ENCODE peak calls at places on chromosomes 13 and 19, in six cellular contexts. J is mammary epithelial cell, K is tibial artery, H is colonic mucosa, X is Panc1, L is HepG2. P is an unnamed sample.
A peak's percentile ranks its signal among the peaks of the same experiment; 100 is the strongest.

GRCh38 chr19:45774765-45775164 is 5.7 kb upstream of the SIX5 start:
- DNase-seq in J (no peak), K (no peak), H (peak; percentile 32), X (no peak), L (peak; percentile 63), P (no peak)

GRCh38 chr13:43804461-43805070 is 17.8 kb upstream of the ENOX1 start:
- DNase-seq in J (peak; percentile 64), K (no peak), H (peak; percentile 24), X (peak; percentile 30), L (peak; percentile 39), P (no peak)

GRCh38 chr13:96034662-96035061 is 18.5 kb downstream of the UGGT2 start:
- DNase-seq in J (no peak), K (no peak), H (no peak), X (no peak), L (no peak), P (no peak)

GRCh38 chr13:110546389-110546788 is 15.1 kb downstream of the RAB20 start:
- DNase-seq in J (no peak), K (no peak), H (no peak), X (no peak), L (no peak), P (no peak)

GRCh38 chr13:43232144-43232840 is 208.9 kb downstream of the DNAJC15 start:
- DNase-seq in J (no peak), K (no peak), H (no peak), X (no peak), L (no peak), P (no peak)

GRCh38 chr13:104253063-104253680 is 1187.0 kb upstream of the SLC10A2 start:
- DNase-seq in J (no peak), K (no peak), H (no peak), X (no peak), L (no peak), P (no peak)

GRCh38 chr19:54551293-54551692 is 22.3 kb upstream of the LILRA2 start:
- DNase-seq in J (no peak), K (no peak), H (no peak), X (no peak), L (no peak), P (no peak)

GRCh38 chr19:34499155-34499834 is 17.7 kb downstream of the WTIP start:
- DNase-seq in J (no peak), K (no peak), H (no peak), X (no peak), L (no peak), P (no peak)

GRCh38 chr19:45306522-45307027 is 16.1 kb downstream of the CKM start:
- DNase-seq in J (no peak), K (no peak), H (no peak), X (no peak), L (no peak), P (no peak)

GRCh38 chr19:57675881-57676280 is 5.9 kb upstream of the ZNF551 start:
- DNase-seq in J (no peak), K (no peak), H (no peak), X (no peak), L (no peak), P (no peak)

GRCh38 chr19:43778651-43779050 is 2.1 kb downstream of the KCNN4 start:
- DNase-seq in J (no peak), K (no peak), H (peak; percentile 54), X (no peak), L (no peak), P (no peak)

GRCh38 chr13:112748947-112749346 is 59.1 kb downstream of the ATP11A start:
- DNase-seq in J (no peak), K (no peak), H (no peak), X (no peak), L (no peak), P (no peak)

GRCh38 chr19:52138614-52139290 is 986 bp downstream of the ZNF616 start:
- DNase-seq in J (no peak), K (no peak), H (peak; percentile 34), X (no peak), L (peak; percentile 34), P (no peak)

GRCh38 chr19:29122185-29122584 is 90.8 kb downstream of the UQCRFS1 start:
- DNase-seq in J (no peak), K (peak; percentile 19), H (no peak), X (no peak), L (no peak), P (no peak)

GRCh38 chr19:17520865-17521264 is 9.4 kb downstream of the PGLS start:
- DNase-seq in J (no peak), K (no peak), H (no peak), X (no peak), L (no peak), P (no peak)

GRCh38 chr13:98143157-98143553 is 261 bp downstream of the FARP1 start:
- DNase-seq in J (no peak), K (peak; percentile 69), H (no peak), X (no peak), L (no peak), P (no peak)

GRCh38 chr13:46345866-46346265 is 41.2 kb downstream of the RUBCNL start:
- DNase-seq in J (no peak), K (no peak), H (no peak), X (no peak), L (no peak), P (no peak)

GRCh38 chr13:110398564-110399507 is 91.8 kb downstream of the COL4A2 start:
- DNase-seq in J (no peak), K (no peak), H (no peak), X (no peak), L (no peak), P (no peak)

GRCh38 chr13:97568850-97569249 is 134.9 kb downstream of the RAP2A start:
- DNase-seq in J (no peak), K (no peak), H (peak; percentile 30), X (no peak), L (no peak), P (no peak)

GRCh38 chr13:79662882-79663281 is 181.9 kb downstream of the NDFIP2 start:
- DNase-seq in J (no peak), K (no peak), H (peak; percentile 21), X (no peak), L (no peak), P (no peak)

DNA sequence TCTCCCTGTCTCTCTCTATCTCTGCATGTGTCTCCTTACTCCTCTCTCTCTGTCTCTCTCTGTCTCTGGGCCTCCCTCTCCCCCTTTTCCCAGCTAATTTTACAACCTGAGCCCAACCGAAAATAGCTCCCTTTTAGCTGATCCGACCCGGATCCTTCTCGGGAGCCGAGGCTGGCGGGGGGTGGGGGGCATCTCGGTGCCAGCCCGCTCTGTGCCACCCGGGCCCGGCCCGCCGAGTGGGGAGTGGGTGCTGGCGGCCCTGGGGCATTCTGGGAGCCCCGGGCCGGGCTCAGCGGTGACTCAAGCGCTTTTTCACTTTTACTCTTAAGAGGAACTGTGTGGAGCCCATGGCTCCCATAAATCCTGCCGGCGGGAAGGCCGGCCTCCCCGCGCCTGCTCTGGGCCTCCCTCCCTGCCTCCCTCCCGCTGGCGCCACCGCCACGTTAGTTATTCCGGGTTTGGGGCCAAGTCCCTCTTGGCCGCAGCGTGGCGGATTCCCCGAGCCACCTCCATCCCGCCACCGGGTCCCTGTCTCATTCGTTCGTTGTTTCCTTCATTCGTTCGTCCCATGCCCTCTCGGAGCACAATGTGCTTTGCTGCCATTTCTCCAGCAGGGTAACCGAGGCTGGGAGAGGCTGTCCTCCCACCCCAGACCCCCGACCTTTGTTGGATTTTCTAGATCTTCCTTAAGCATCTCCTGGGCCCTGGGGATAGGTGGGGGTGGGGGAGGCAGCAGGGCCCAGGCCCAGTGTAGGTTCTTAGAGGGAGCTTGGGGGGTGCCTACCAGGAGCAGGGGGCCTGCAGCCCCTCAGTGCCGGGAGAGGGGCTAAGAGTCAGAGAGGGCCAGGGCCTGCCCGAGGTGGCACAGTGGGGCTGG is 3.2 kb downstream of the NFIC start:
- DNase-seq in J (peak; percentile 56), K (peak; percentile 92), H (peak; percentile 47), X (no peak), L (no peak), P (no peak)
- H3K27me3 ChIP-seq in J (no peaks in the 10 kb centered on the region), K (no peaks in the 10 kb centered on the region), H (no peaks in the 10 kb centered on the region), X (no peaks in the 10 kb centered on the region), L (no peaks in the 10 kb centered on the region), P (no peaks in the 10 kb centered on the region)

GRCh38 chr19:13013649-13014048 is 18.4 kb downstream of the NFIX start:
- DNase-seq in J (no peak), K (no peak), H (no peak), X (no peak), L (no peak), P (no peak)

GRCh38 chr19:13010992-13011652 is 15.8 kb downstream of the NFIX start:
- DNase-seq in J (no peak), K (no peak), H (no peak), X (no peak), L (no peak), P (no peak)

GRCh38 chr19:13012690-13013608 is 17.7 kb downstream of the NFIX start:
- DNase-seq in J (peak; percentile 71), K (peak; percentile 90), H (peak; percentile 85), X (no peak), L (peak; percentile 52), P (no peak)

GRCh38 chr19:13011653-13012389 is 16.5 kb downstream of the NFIX start:
- DNase-seq in J (no peak), K (no peak), H (no peak), X (no peak), L (no peak), P (no peak)

DNA sequence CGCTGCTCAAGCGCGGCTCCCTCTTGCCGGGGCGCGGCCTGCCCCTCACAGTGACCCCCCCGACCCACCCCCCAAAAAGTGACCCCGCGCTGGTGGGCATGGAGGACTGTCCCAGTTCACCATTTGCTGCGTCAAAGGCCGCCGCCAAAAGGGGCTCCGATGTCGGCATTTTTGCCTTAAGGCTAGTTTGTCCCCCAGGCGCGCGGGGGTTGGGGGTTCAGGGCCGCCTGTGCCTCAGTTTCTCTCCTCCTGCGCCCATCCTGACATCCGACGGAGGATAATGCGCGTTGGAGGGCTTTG is 17.1 kb downstream of the NFIX start:
- DNase-seq in J (no peak), K (no peak), H (no peak), X (no peak), L (no peak), P (no peak)
- H3K4me3 ChIP-seq in J (peak overlapping the region; percentile 51), K (peak overlapping the region; percentile 44), H (no peak overlapping the region), X (no peak overlapping the region), L (no peak overlapping the region), P (peak overlapping the region; percentile 6)

DNA sequence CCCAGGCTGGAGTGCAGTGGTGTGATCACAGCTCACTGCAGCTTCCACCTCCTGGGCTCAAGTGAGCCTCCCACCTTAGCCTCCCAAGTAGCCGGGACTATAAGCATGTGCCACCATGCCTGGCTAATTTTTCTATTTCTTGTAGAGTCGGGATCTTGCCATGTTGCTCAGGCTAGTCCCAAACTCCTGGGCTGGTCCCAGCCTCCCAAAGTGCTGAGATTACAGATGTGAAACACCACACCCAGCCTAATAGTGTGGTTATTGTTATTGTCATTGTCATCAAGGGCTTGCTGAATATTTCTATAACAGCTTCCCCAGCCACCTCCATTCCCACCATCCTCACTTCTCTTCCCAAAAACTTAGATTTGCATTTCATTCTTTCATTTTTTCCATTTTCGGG is 2.8 kb downstream of the OR2Z1 start:
- DNase-seq in J (no peak), K (no peak), H (no peak), X (no peak), L (no peak), P (no peak)
- H3K27me3 ChIP-seq in J (no peaks in the 10 kb centered on the region), K (no peaks in the 10 kb centered on the region), H (no peaks in the 10 kb centered on the region), X (no peaks in the 10 kb centered on the region), L (no peaks in the 10 kb centered on the region), P (no peaks in the 10 kb centered on the region)

DNA sequence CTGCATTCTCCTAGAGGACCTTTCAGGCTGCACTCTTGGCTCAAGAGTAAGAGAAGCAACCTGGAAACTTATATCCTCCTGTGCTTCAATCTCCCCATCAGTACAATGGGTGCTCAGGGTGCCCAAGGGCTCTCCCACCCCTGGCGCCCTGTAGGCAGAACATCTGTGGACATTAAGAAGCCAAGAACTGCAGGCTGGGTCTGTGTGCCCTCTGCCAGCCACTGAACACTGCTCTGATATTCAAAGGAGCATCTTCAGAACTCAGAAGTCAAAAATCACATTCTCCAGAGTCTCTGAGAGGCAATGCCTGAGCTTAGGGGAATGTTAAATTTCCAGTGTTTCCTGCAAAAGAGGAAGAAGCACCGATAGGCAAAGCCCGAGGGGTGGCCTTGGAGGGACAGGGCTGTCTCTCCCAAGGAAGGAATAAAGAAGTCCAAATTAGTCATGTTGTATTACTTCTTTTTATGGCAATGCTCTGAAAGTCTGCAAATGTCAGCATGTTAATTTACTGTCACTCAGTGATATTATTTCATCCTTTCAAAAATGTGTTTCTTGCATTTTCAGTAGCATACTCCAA is 88.1 kb downstream of the TSHZ3 start:
- DNase-seq in J (no peak), K (peak; percentile 51), H (peak; percentile 10), X (no peak), L (no peak), P (no peak)
- H3K4me3 ChIP-seq in J (no peak overlapping the region), K (no peak overlapping the region), H (no peak overlapping the region), X (no peak overlapping the region), L (no peak overlapping the region), P (no peak overlapping the region)